ENCODE peak calls at places on chromosomes 16 and 17, in four cellular contexts. O, D, H and U are unnamed samples.

GRCh38 chr16:31810863-31811262 is 62.7 kb upstream of the ZNF267 start:
- DNase-seq in O (no peak), D (no peak), H (no peak), U (no peak)

GRCh38 chr17:68819465-68819864 is 135.7 kb downstream of the ABCA8 start:
- DNase-seq in O (no peak), D (no peak), H (no peak), U (no peak)

GRCh38 chr17:79202476-79202875 is 127.9 kb downstream of the ENGASE start:
- DNase-seq in O (no peak), D (no peak), H (no peak), U (no peak)

GRCh38 chr16:50797456-50797855 is 55.6 kb downstream of the CYLD start:
- DNase-seq in O (no peak), D (peak), H (no peak), U (no peak)

GRCh38 chr17:17824119-17824779 is 12.5 kb downstream of the SREBF1 start:
- DNase-seq in O (no peak), D (no peak), H (no peak), U (no peak)

GRCh38 chr17:46782250-46782953 is 36.1 kb downstream of the WNT3 start:
- DNase-seq in O (peak), D (peak), H (peak), U (no peak)

GRCh38 chr17:38326996-38327792 is 16.6 kb downstream of the GPR179 start:
- DNase-seq in O (no peak), D (no peak), H (no peak), U (no peak)

GRCh38 chr16:54584121-54584520 is 297.5 kb upstream of the IRX3 start:
- DNase-seq in O (no peak), D (no peak), H (no peak), U (no peak)

GRCh38 chr17:40956401-40957254 is 10.1 kb downstream of the KRT39 start:
- DNase-seq in O (no peak), D (peak), H (no peak), U (no peak)

GRCh38 chr17:60130466-60130865 is 19.3 kb upstream of the CA4 start:
- DNase-seq in O (no peak), D (no peak), H (no peak), U (no peak)

GRCh38 chr16:27611340-27611739 is 61.4 kb downstream of the KATNIP start:
- DNase-seq in O (no peak), D (no peak), H (no peak), U (no peak)

GRCh38 chr17:70138309-70138865 is 30.9 kb upstream of the KCNJ2 start:
- DNase-seq in O (no peak), D (peak), H (no peak), U (no peak)

GRCh38 chr16:53741546-53741945 is 37.6 kb downstream of the FTO start:
- DNase-seq in O (no peak), D (no peak), H (no peak), U (no peak)

GRCh38 chr17:79607941-79608728 is 2.7 kb downstream of the RBFOX3 start:
- DNase-seq in O (peak), D (no peak), H (no peak), U (no peak)

GRCh38 chr17:7509937-7510336 is 25.8 kb downstream of the POLR2A start:
- DNase-seq in O (no peak), D (no peak), H (no peak), U (no peak)

GRCh38 chr17:57009737-57010445 is 32.0 kb downstream of the SCPEP1 start:
- DNase-seq in O (peak), D (peak), H (peak), U (no peak)

GRCh38 chr17:41519501-41520224 is 973 bp upstream of the KRT15 start:
- DNase-seq in O (no peak), D (no peak), H (peak), U (no peak)

GRCh38 chr17:79340771-79341528 is 266.3 kb downstream of the ENGASE start:
- DNase-seq in O (peak), D (no peak), H (no peak), U (peak)

GRCh38 chr17:17712268-17712924 is 31.1 kb downstream of the RAI1 start:
- DNase-seq in O (peak), D (peak), H (no peak), U (no peak)

GRCh38 chr16:81932668-81933067 is 78.6 kb downstream of the SDR42E1 start:
- DNase-seq in O (no peak), D (no peak), H (no peak), U (no peak)

GRCh38 chr17:62965649-62966425 is at the start of gene TANC2:
- DNase-seq in O (peak), D (peak), H (peak), U (peak)

GRCh38 chr17:77543779-77544178 is 403.0 kb downstream of the SEC14L1 start:
- DNase-seq in O (no peak), D (no peak), H (no peak), U (no peak)

GRCh38 chr16:70582280-70582978 is 58.8 kb downstream of the SF3B3 start:
- DNase-seq in O (no peak), D (no peak), H (no peak), U (no peak)
- TF ChIP-seq CTCF in O (peak), D (peak), H (no peak), U (no peak)

GRCh38 chr17:65813306-65813705 is 251.9 kb upstream of the AXIN2 start:
- DNase-seq in O (no peak), D (no peak), H (no peak), U (no peak)
- TF ChIP-seq CTCF in O (no peak), D (no peak), H (no peak), U (no peak)

GRCh38 chr17:66975614-66976378 is 11.3 kb downstream of the CACNG4 start:
- DNase-seq in O (peak), D (no peak), H (no peak), U (no peak)
- TF ChIP-seq CTCF in O (peak), D (peak), H (no peak), U (no peak)

GRCh38 chr16:66168777-66169176 is 197.7 kb upstream of the CDH5 start:
- DNase-seq in O (no peak), D (no peak), H (no peak), U (no peak)

GRCh38 chr16:66165879-66166278 is 200.6 kb upstream of the CDH5 start:
- DNase-seq in O (no peak), D (no peak), H (no peak), U (no peak)

GRCh38 chr16:66166451-66166850 is 200.0 kb upstream of the CDH5 start:
- DNase-seq in O (no peak), D (no peak), H (no peak), U (no peak)

GRCh38 chr16:66169817-66170216 is 196.7 kb upstream of the CDH5 start:
- DNase-seq in O (no peak), D (no peak), H (no peak), U (no peak)

GRCh38 chr16:66167564-66168291 is 198.8 kb upstream of the CDH5 start:
- DNase-seq in O (no peak), D (no peak), H (no peak), U (no peak)
- TF ChIP-seq CTCF in O (no peak), D (peak), H (no peak), U (no peak)

DNA sequence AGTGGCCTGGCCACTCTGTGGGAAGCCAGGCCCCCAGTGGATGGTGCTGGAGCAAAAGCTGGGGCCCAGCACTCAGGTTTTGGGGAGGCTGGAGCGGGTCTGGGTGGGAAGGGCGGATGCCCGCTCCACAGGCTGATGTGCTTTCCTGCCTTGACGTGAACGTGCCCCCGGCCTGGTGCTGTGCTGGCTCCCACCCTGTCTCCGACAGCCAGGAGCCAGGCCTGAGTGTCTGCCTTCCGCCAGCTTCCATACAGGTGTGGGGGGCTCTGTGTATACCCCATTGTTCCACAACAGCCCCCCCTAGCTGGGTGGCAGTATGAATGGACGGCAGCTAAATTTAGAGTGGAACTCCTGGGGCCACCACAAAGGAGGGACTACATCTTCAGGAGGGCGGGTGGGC is 20.0 kb downstream of the HIC1 start:
- DNase-seq in O (no peak), D (no peak), H (no peak), U (no peak)
- TF ChIP-seq CTCF in O (peak), D (no peak), H (no peak), U (no peak)

GRCh38 chr17:3723556-3724372 is at the start of gene HASPIN:
- DNase-seq in O (peak), D (peak), H (peak), U (peak)
- TF ChIP-seq CTCF in O (no peak), D (peak), H (peak), U (no peak)